ENCODE peak calls at places on chromosomes 7 and 10, in six cellular contexts. P is RPMI7951, Q is WERI-Rb-1, T is EL, A is WTC11, N is pons. B is an unnamed sample.

GRCh38 chr7:114048386-114049235 is 129.8 kb upstream of the PPP1R3A start:
- DNase-seq in P (peak), Q (no peak), T (peak), A (no peak), N (no peak), B (peak)

GRCh38 chr7:28405662-28406061 is 6.7 kb upstream of the CREB5 start:
- DNase-seq in P (peak), Q (no peak), T (peak), A (no peak), N (no peak), B (peak)

GRCh38 chr7:17144313-17144712 is 154.1 kb upstream of the AHR start:
- DNase-seq in P (peak), Q (no peak), T (peak), A (no peak), N (no peak), B (peak)

GRCh38 chr10:28698075-28698474 is 20.8 kb downstream of the BAMBI start:
- DNase-seq in P (no peak), Q (no peak), T (no peak), A (no peak), N (no peak), B (no peak)

GRCh38 chr10:72263613-72264241 is 10.0 kb upstream of the DDIT4 start:
- DNase-seq in P (no peak), Q (no peak), T (no peak), A (no peak), N (no peak), B (no peak)

GRCh38 chr10:77247076-77247561 is 390.5 kb downstream of the KCNMA1 start:
- DNase-seq in P (peak), Q (no peak), T (no peak), A (no peak), N (no peak), B (peak)

GRCh38 chr10:117552156-117552620 is 9.6 kb downstream of the EMX2 start:
- DNase-seq in P (no peak), Q (no peak), T (no peak), A (peak), N (no peak), B (no peak)

GRCh38 chr7:17408904-17409290 is 110.4 kb downstream of the AHR start:
- DNase-seq in P (peak), Q (no peak), T (peak), A (no peak), N (no peak), B (no peak)

GRCh38 chr7:149714910-149715471 is 58.4 kb downstream of the ZNF467 start:
- DNase-seq in P (peak), Q (no peak), T (no peak), A (no peak), N (no peak), B (peak)

GRCh38 chr7:140060788-140061606 is 1.8 kb downstream of the PARP12 start:
- DNase-seq in P (peak), Q (no peak), T (peak), A (no peak), N (no peak), B (peak)